ENCODE peak calls at places on chromosomes 11 and 22, in nine cellular contexts. U is H1, Q is body of pancreas, L is erythroblast, E is endothelial cell of umbilical vein, O is H54, Y is stomach, R is prostate gland, C is heart left ventricle. Z is an unnamed sample.

GRCh38 chr11:47276923-47277322 is 7.0 kb downstream of the MADD start:
- DNase-seq in U (no peak), Q (no peak), L (peak), E (no peak), O (no peak), Y (no peak), R (no peak), C (no peak), Z (no peak)

GRCh38 chr11:12989428-12990242 is 19.5 kb upstream of the RASSF10 start:
- DNase-seq in U (no peak), Q (no peak), L (peak), E (no peak), O (no peak), Y (no peak), R (no peak), C (no peak), Z (no peak)

GRCh38 chr22:32636884-32637283 is 162.3 kb downstream of the FBXO7 start:
- DNase-seq in U (no peak), Q (no peak), L (no peak), E (no peak), O (no peak), Y (no peak), R (no peak), C (no peak), Z (no peak)

GRCh38 chr11:96925862-96926261 is 536.0 kb downstream of the JRKL start:
- DNase-seq in U (no peak), Q (no peak), L (no peak), E (no peak), O (no peak), Y (no peak), R (no peak), C (no peak), Z (no peak)

GRCh38 chr11:40280161-40281054 is 1179.0 kb downstream of the LRRC4C start:
- DNase-seq in U (no peak), Q (no peak), L (no peak), E (no peak), O (no peak), Y (no peak), R (no peak), C (peak), Z (no peak)

GRCh38 chr11:69005631-69006368 is 7.2 kb downstream of the MRGPRF start:
- DNase-seq in U (no peak), Q (no peak), L (no peak), E (no peak), O (no peak), Y (no peak), R (no peak), C (peak), Z (peak)

GRCh38 chr22:46661221-46661851 is 41.1 kb downstream of the GRAMD4 start:
- DNase-seq in U (no peak), Q (peak), L (peak), E (no peak), O (peak), Y (no peak), R (peak), C (no peak), Z (no peak)

GRCh38 chr11:7892751-7893356 is 38.2 kb downstream of the OR10A6 start:
- DNase-seq in U (no peak), Q (peak), L (peak), E (peak), O (peak), Y (no peak), R (no peak), C (no peak), Z (no peak)

GRCh38 chr22:35448552-35448922 is 48.6 kb downstream of the MCM5 start:
- DNase-seq in U (no peak), Q (no peak), L (no peak), E (no peak), O (no peak), Y (no peak), R (no peak), C (no peak), Z (no peak)

GRCh38 chr11:118002541-118003019 is 16.4 kb downstream of the IL10RA start:
- DNase-seq in U (no peak), Q (peak), L (no peak), E (no peak), O (no peak), Y (no peak), R (no peak), C (no peak), Z (peak)

GRCh38 chr11:58506935-58507334 is 970 bp downstream of the OR5B21 start:
- DNase-seq in U (no peak), Q (no peak), L (no peak), E (no peak), O (no peak), Y (no peak), R (no peak), C (no peak), Z (no peak)

GRCh38 chr11:73414977-73415492 is 38.8 kb downstream of the RELT start:
- DNase-seq in U (no peak), Q (peak), L (no peak), E (no peak), O (no peak), Y (no peak), R (no peak), C (no peak), Z (peak)

GRCh38 chr11:43493431-43493830 is 134.7 kb downstream of the TTC17 start:
- DNase-seq in U (no peak), Q (no peak), L (no peak), E (peak), O (no peak), Y (no peak), R (no peak), C (no peak), Z (no peak)

GRCh38 chr11:110295487-110296225 is 758 bp downstream of the RDX start:
- DNase-seq in U (no peak), Q (peak), L (peak), E (peak), O (no peak), Y (peak), R (peak), C (peak), Z (peak)

DNA sequence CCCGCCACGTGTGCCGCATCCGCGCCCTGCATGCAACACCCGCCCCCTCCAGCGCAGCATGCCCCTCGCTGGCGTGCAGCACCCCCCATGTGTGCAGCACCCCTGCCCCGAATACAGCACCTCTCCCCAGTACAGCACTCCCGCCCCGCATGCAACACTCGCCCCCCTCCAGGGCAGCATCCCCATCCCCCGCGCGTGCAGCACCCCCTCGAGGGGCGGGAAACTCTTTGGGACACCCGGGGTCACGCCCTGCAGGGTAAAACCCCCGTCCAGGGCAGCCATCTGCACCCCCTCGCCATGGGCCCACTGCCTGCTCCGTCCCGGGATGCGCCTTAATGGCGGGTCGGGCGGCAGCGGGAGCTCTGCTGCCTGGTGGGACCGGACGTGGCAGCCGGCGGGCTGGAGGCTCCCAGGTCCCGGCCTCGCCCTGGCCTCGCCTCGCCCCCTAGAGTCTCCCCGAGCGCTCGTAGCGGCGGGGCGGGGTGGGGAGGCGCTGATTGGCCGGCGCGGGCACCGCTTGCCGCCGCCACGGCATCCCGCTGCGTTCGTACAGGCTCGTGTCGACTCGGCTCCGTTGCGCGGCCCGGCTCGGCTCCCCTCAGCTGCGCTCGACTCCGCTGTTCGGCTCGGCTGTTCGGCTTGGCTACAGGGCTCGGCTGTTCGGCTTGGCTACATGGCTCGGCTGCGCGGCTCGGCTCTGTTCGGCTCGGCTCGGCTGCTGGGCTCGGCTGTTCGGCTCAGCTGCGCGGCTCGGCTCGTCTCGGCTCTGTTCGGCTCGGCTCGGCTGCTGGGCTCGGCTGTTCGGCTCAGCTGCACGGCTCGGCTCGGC is 417 bp upstream of the BRSK2 start:
- DNase-seq in U (peak), Q (peak), L (peak), E (peak), O (peak), Y (peak), R (peak), C (peak), Z (peak)
- TF ChIP-seq POLR2A in U (no peak), Q (no peak), L (no peak), E (no peak), O (peak), Y (no peak), R (peak), C (no peak), Z (no peak)

GRCh38 chr11:119317592-119318239 is 786 bp upstream of the MCAM start:
- DNase-seq in U (no peak), Q (no peak), L (no peak), E (no peak), O (no peak), Y (no peak), R (no peak), C (no peak), Z (no peak)

GRCh38 chr11:119318240-119319135 is 1.6 kb upstream of the MCAM start:
- DNase-seq in U (no peak), Q (peak), L (no peak), E (peak), O (peak), Y (no peak), R (no peak), C (no peak), Z (no peak)

GRCh38 chr11:119315139-119316016 is 1.6 kb downstream of the MCAM start:
- DNase-seq in U (no peak), Q (peak), L (no peak), E (peak), O (no peak), Y (no peak), R (no peak), C (peak), Z (peak)

GRCh38 chr11:119316017-119316728 is 757 bp downstream of the MCAM start:
- DNase-seq in U (no peak), Q (peak), L (no peak), E (peak), O (no peak), Y (no peak), R (no peak), C (peak), Z (no peak)

GRCh38 chr11:119316729-119317591 is at the start of gene MCAM:
- DNase-seq in U (no peak), Q (peak), L (no peak), E (peak), O (no peak), Y (no peak), R (no peak), C (peak), Z (no peak)
- TF ChIP-seq POLR2A in U (peak), Q (peak), L (no peak), E (peak), O (no peak), Y (no peak), R (no peak), C (no peak), Z (no peak)

GRCh38 chr11:111540921-111541208 is 345 bp downstream of the LAYN start:
- DNase-seq in U (no peak), Q (no peak), L (no peak), E (no peak), O (no peak), Y (no peak), R (no peak), C (peak), Z (no peak)

GRCh38 chr11:111539426-111540113 is 950 bp upstream of the LAYN start:
- DNase-seq in U (no peak), Q (no peak), L (no peak), E (no peak), O (no peak), Y (no peak), R (no peak), C (no peak), Z (no peak)

GRCh38 chr11:111538407-111539114 is 2.0 kb upstream of the LAYN start:
- DNase-seq in U (no peak), Q (no peak), L (no peak), E (no peak), O (no peak), Y (no peak), R (no peak), C (no peak), Z (no peak)

GRCh38 chr11:111541209-111542061 is 915 bp downstream of the LAYN start:
- DNase-seq in U (no peak), Q (peak), L (no peak), E (peak), O (peak), Y (no peak), R (peak), C (peak), Z (peak)

GRCh38 chr11:111540114-111540920 is at the start of gene LAYN:
- DNase-seq in U (no peak), Q (peak), L (no peak), E (no peak), O (peak), Y (peak), R (peak), C (peak), Z (no peak)
- TF ChIP-seq POLR2A in U (no peak), Q (no peak), L (no peak), E (no peak), O (peak), Y (no peak), R (peak), C (no peak), Z (peak)

GRCh38 chr22:42269407-42270177 is 861 bp downstream of the TCF20 start:
- DNase-seq in U (no peak), Q (peak), L (peak), E (peak), O (peak), Y (peak), R (peak), C (peak), Z (peak)
- TF ChIP-seq POLR2A in U (peak), Q (peak), L (peak), E (no peak), O (no peak), Y (no peak), R (peak), C (no peak), Z (no peak)

GRCh38 chr11:92911478-92911877 is 58.0 kb upstream of the MTNR1B start:
- DNase-seq in U (no peak), Q (no peak), L (no peak), E (no peak), O (no peak), Y (no peak), R (no peak), C (no peak), Z (no peak)
- TF ChIP-seq POLR2A in U (no peak), Q (no peak), L (no peak), E (no peak), O (no peak), Y (no peak), R (no peak), C (no peak), Z (no peak)

DNA sequence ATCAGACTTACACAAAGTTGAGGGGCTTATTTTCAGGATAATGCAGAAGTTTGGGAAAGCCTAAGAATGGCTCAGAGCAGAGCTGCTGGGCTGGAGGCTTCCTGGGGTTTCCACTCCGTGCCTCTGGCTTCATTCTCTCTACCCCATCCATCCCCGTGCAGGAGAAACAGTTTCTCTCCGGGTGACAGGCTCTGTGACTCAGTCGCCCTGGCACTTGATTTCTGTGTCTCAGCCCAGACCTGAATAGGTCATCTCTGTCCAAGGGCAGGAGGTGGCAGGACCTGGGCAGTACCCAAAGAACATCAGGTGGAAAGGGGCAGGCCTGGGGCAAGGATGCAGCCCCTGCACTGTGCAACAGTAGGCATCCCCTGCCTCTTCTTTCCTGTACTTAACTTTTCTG is 38.4 kb upstream of the RTL6 start:
- DNase-seq in U (no peak), Q (no peak), L (no peak), E (no peak), O (no peak), Y (no peak), R (no peak), C (no peak), Z (no peak)
- TF ChIP-seq POLR2A in U (no peak), Q (no peak), L (no peak), E (no peak), O (no peak), Y (no peak), R (no peak), C (no peak), Z (no peak)

GRCh38 chr11:67434395-67434881 is 3.0 kb downstream of the PTPRCAP start:
- DNase-seq in U (no peak), Q (no peak), L (no peak), E (no peak), O (no peak), Y (no peak), R (no peak), C (no peak), Z (no peak)
- TF ChIP-seq POLR2A in U (no peak), Q (no peak), L (no peak), E (no peak), O (no peak), Y (no peak), R (no peak), C (no peak), Z (no peak)

GRCh38 chr11:65558785-65559509 is 788 bp upstream of the LTBP3 start:
- DNase-seq in U (no peak), Q (peak), L (no peak), E (peak), O (no peak), Y (peak), R (no peak), C (peak), Z (peak)

GRCh38 chr11:65557280-65558001 is 718 bp downstream of the LTBP3 start:
- DNase-seq in U (no peak), Q (no peak), L (no peak), E (peak), O (no peak), Y (no peak), R (no peak), C (no peak), Z (peak)

GRCh38 chr11:65556470-65557279 is 1.5 kb downstream of the LTBP3 start:
- DNase-seq in U (no peak), Q (no peak), L (no peak), E (peak), O (no peak), Y (no peak), R (no peak), C (no peak), Z (no peak)

GRCh38 chr11:65559535-65559934 is 1.4 kb upstream of the LTBP3 start:
- DNase-seq in U (no peak), Q (no peak), L (no peak), E (no peak), O (no peak), Y (no peak), R (no peak), C (no peak), Z (no peak)

DNA sequence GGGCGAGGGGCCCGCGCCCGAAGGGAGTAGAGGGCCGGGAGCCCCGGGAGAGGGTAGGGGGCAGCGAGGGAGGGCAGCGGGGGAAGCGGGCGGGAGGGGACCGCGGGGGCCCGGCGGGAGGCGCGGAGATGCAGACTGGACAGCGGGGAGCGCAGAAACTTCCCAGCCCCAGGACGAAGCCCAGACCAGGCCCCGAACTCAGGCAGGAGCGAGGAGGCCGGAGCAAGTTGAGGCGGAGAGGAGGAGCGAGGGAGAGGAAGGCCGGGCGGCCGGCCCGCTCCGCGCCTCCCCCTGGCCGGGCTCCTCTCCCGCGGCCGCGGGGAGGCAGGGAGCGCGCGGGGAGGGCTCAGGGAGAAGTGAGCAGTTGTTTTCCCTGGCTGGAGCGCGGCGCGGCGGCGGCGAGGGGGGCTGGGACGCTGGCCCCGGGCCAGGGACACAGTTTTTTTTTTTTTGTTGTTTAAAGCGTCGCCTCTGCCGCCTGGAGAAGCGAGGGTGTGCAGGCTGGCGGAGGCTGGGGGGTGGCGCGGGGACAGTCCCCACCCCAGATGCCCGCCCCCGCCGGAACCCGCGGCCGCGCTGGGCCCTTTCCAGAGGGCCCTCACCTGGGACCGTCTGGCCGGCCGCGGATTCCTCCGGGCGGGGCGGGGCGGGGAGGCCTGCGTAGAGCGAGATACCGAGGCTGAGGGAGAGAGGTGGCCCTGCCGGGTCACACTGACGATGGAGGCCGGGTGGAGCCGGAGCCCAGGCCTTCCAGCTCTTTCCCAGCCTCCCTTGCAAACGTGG is at the start of gene LTBP3:
- DNase-seq in U (no peak), Q (peak), L (peak), E (peak), O (no peak), Y (peak), R (peak), C (peak), Z (peak)
- TF ChIP-seq POLR2A in U (no peak), Q (peak), L (no peak), E (peak), O (peak), Y (no peak), R (peak), C (no peak), Z (peak)

DNA sequence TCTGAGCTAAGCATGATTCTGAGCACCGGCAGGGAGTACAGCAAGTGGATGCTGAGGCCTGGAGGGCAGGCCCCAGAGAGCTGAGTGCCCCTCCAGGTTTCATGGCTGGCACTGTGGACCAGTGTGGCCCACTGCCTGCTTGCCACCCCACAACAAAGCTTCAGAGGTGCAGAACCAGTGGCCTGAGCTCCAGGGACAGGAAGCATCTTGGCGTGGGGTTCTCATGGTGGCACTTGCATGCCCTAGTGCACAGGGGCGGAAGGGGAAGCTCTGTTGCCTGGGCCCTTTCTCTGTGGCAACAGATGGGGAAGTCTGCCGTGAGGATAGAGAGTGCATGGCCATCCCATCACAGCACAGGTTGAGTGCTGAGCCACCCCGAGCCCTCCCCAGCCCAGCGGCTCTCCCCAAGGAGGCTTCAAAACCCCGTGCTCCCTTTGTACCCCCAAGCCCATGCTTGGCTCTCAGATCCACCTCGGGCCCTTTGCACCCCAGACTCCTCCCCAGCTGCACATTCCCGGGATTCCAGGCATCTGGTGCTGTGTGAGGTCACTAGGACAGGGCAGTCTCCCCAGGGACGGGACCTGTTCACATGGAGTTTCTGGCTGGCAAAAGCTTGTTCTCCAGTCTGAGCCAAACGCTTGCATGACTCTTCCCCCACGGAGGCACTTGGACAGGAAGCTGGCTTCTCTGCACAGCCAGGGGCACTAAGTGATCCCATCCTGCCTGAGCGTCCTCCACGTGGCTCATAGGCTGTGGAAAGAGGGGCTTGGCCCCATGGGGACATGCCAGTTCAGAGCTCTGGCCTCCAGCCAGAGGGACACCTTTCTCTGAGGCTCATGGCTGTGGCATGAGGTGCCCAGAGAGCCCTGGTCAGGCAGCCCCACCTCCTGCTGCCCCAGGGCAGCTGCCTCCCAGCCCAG is 4.2 kb downstream of the SLC25A1 start:
- DNase-seq in U (peak), Q (peak), L (no peak), E (no peak), O (peak), Y (no peak), R (no peak), C (no peak), Z (no peak)
- TF ChIP-seq POLR2A in U (peak), Q (no peak), L (no peak), E (peak), O (no peak), Y (no peak), R (no peak), C (no peak), Z (no peak)